ENCODE peak calls at places on chromosome 15, in nine cellular contexts. E, F, V, A, J, U, M, T and C are unnamed samples.

GRCh38 chr15:93086791-93087190 is 2.2 kb downstream of the RGMA start:
- DNase-seq in E (peak), F (no peak), V (no peak), A (no peak), J (no peak), U (no peak), M (no peak), T (no peak), C (no peak)

GRCh38 chr15:83282859-83283812 is 1.3 kb downstream of the BNC1 start:
- DNase-seq in E (peak), F (peak), V (peak), A (peak), J (no peak), U (peak), M (no peak), T (peak), C (peak)

GRCh38 chr15:29529043-29529442 is 259.4 kb upstream of the NSMCE3 start:
- DNase-seq in E (no peak), F (no peak), V (no peak), A (no peak), J (no peak), U (no peak), M (no peak), T (no peak), C (no peak)

GRCh38 chr15:39251413-39252197 is 329.3 kb upstream of the THBS1 start:
- DNase-seq in E (no peak), F (no peak), V (no peak), A (no peak), J (no peak), U (no peak), M (no peak), T (no peak), C (no peak)

GRCh38 chr15:29935296-29936020 is 113.2 kb upstream of the TJP1 start:
- DNase-seq in E (no peak), F (peak), V (no peak), A (no peak), J (no peak), U (no peak), M (no peak), T (no peak), C (no peak)

GRCh38 chr15:65087873-65088642 is 11.5 kb downstream of the KBTBD13 start:
- DNase-seq in E (peak), F (no peak), V (no peak), A (peak), J (peak), U (no peak), M (no peak), T (no peak), C (no peak)

GRCh38 chr15:58546635-58547627 is 115.1 kb downstream of the LIPC start:
- DNase-seq in E (peak), F (peak), V (peak), A (peak), J (no peak), U (peak), M (no peak), T (no peak), C (no peak)

GRCh38 chr15:72491768-72492167 is 17.6 kb downstream of the ARIH1 start:
- DNase-seq in E (no peak), F (peak), V (no peak), A (peak), J (no peak), U (no peak), M (no peak), T (no peak), C (no peak)

GRCh38 chr15:94749848-94750617 is 518.7 kb downstream of the MCTP2 start:
- DNase-seq in E (no peak), F (no peak), V (no peak), A (peak), J (no peak), U (no peak), M (no peak), T (no peak), C (no peak)

GRCh38 chr15:74314897-74315438 is 52.5 kb downstream of the CYP11A1 start:
- DNase-seq in E (peak), F (no peak), V (no peak), A (no peak), J (no peak), U (no peak), M (no peak), T (no peak), C (no peak)

GRCh38 chr15:51290720-51291119 is 47.7 kb downstream of the CYP19A1 start:
- DNase-seq in E (no peak), F (no peak), V (no peak), A (no peak), J (no peak), U (no peak), M (no peak), T (no peak), C (no peak)

GRCh38 chr15:52134502-52135144 is 22.0 kb upstream of the BCL2L10 start:
- DNase-seq in E (no peak), F (no peak), V (no peak), A (no peak), J (no peak), U (no peak), M (no peak), T (peak), C (no peak)

GRCh38 chr15:50058231-50058630 is 60.8 kb downstream of the ATP8B4 start:
- DNase-seq in E (no peak), F (peak), V (no peak), A (peak), J (no peak), U (no peak), M (no peak), T (no peak), C (no peak)

GRCh38 chr15:91528811-91529210 is 324.7 kb upstream of the SLCO3A1 start:
- DNase-seq in E (no peak), F (no peak), V (no peak), A (no peak), J (no peak), U (no peak), M (no peak), T (no peak), C (no peak)

GRCh38 chr15:23599053-23599452 is 33.6 kb downstream of the MKRN3 start:
- DNase-seq in E (no peak), F (no peak), V (no peak), A (no peak), J (no peak), U (no peak), M (no peak), T (no peak), C (no peak)

GRCh38 chr15:57951328-57951932 is 114.1 kb downstream of the ALDH1A2 start:
- DNase-seq in E (no peak), F (no peak), V (no peak), A (no peak), J (no peak), U (no peak), M (no peak), T (no peak), C (no peak)

GRCh38 chr15:88401972-88402656 is 65.1 kb downstream of the MRPL46 start:
- DNase-seq in E (no peak), F (no peak), V (no peak), A (no peak), J (no peak), U (no peak), M (peak), T (peak), C (no peak)

GRCh38 chr15:82538961-82539689 is 1.1 kb downstream of the RPS17 start:
- DNase-seq in E (no peak), F (peak), V (no peak), A (no peak), J (no peak), U (no peak), M (no peak), T (no peak), C (peak)

GRCh38 chr15:72758195-72758594 is 25.4 kb downstream of the ADPGK start:
- DNase-seq in E (no peak), F (peak), V (peak), A (peak), J (no peak), U (no peak), M (no peak), T (peak), C (no peak)

GRCh38 chr15:41504751-41505492 is 8.7 kb downstream of the LTK start:
- DNase-seq in E (no peak), F (no peak), V (no peak), A (no peak), J (no peak), U (no peak), M (no peak), T (no peak), C (no peak)

GRCh38 chr15:48925714-48926223 is 38.0 kb downstream of the SHC4 start:
- DNase-seq in E (no peak), F (peak), V (peak), A (peak), J (no peak), U (no peak), M (peak), T (peak), C (no peak)

GRCh38 chr15:49327927-49328326 is 95.1 kb upstream of the FGF7 start:
- DNase-seq in E (no peak), F (no peak), V (no peak), A (no peak), J (no peak), U (no peak), M (no peak), T (no peak), C (no peak)

GRCh38 chr15:98776607-98777281 is 128.4 kb downstream of the IGF1R start:
- DNase-seq in E (peak), F (peak), V (no peak), A (peak), J (no peak), U (peak), M (peak), T (peak), C (no peak)

GRCh38 chr15:60672400-60672799 is 193.5 kb upstream of the ICE2 start:
- DNase-seq in E (no peak), F (no peak), V (no peak), A (no peak), J (no peak), U (no peak), M (no peak), T (no peak), C (no peak)

GRCh38 chr15:73630030-73630429 is 3.2 kb downstream of the NPTN start:
- DNase-seq in E (no peak), F (no peak), V (no peak), A (no peak), J (no peak), U (no peak), M (no peak), T (no peak), C (no peak)

GRCh38 chr15:38461089-38461833 is 7.3 kb downstream of the FAM98B start:
- DNase-seq in E (no peak), F (peak), V (peak), A (peak), J (no peak), U (no peak), M (no peak), T (no peak), C (no peak)

GRCh38 chr15:98123297-98123696 is 162.8 kb downstream of the ARRDC4 start:
- DNase-seq in E (no peak), F (peak), V (no peak), A (no peak), J (no peak), U (no peak), M (no peak), T (no peak), C (no peak)

DNA sequence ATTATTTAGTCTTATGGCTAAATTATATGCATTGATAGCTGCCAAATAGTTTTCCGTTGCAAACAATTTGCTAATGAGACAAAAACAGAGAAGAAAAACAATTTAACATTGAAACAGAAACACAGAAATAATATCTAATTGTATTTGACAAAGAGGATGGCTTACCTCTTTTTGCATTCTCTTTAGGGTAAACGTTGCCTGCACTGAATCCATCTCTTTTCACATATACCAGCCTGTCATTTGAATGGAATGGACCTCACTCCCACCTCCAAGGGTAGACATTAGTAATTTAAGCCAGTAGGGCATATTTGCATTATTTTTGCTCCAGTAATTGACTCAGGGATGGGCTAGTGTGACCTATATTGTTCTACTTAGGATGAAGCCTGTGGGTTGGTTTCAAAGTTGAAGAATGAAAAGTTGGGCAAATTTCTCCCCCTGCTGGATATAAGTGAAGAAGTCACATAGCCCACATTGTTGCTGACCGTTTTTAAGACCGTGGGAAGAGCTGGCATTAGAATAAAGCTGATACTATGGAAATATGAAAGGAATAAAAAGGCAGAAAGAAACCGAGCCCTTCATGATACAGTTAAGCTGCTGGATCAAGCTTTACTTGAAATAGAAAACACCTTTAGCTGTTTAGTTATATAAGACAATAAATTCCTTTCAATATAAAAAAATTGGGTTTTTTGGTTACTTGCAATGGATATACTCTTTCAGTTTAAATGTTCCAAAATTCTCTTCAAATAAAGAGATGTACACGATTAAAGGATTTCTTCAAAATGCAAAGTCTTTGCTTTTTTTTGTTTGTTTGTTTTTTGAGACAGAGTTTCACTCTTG is 26.9 kb downstream of the PIERCE2 start:
- DNase-seq in E (no peak), F (peak), V (peak), A (peak), J (no peak), U (no peak), M (no peak), T (peak), C (no peak)
- TF ChIP-seq CTCF in E (peak), F (peak), V (peak), A (peak), J (no peak), U (peak), M (peak), T (peak), C (peak)

GRCh38 chr15:84981054-84981710 is 474 bp upstream of the PDE8A start:
- DNase-seq in E (peak), F (peak), V (peak), A (peak), J (peak), U (peak), M (peak), T (peak), C (peak)
- TF ChIP-seq CTCF in E (peak), F (no peak), V (no peak), A (no peak), J (no peak), U (peak), M (no peak), T (no peak), C (peak)

GRCh38 chr15:25947336-25948080 is 84.4 kb upstream of the ATP10A start:
- DNase-seq in E (no peak), F (peak), V (no peak), A (no peak), J (no peak), U (no peak), M (no peak), T (peak), C (peak)

GRCh38 chr15:25939122-25939521 is 76.0 kb upstream of the ATP10A start:
- DNase-seq in E (no peak), F (no peak), V (no peak), A (peak), J (no peak), U (no peak), M (no peak), T (no peak), C (no peak)

GRCh38 chr15:25943831-25944230 is 80.7 kb upstream of the ATP10A start:
- DNase-seq in E (no peak), F (no peak), V (no peak), A (no peak), J (no peak), U (no peak), M (no peak), T (no peak), C (no peak)

GRCh38 chr15:25946241-25946786 is 83.2 kb upstream of the ATP10A start:
- DNase-seq in E (no peak), F (no peak), V (no peak), A (no peak), J (no peak), U (no peak), M (no peak), T (no peak), C (no peak)

GRCh38 chr15:25944386-25944785 is 81.3 kb upstream of the ATP10A start:
- DNase-seq in E (no peak), F (no peak), V (no peak), A (no peak), J (no peak), U (no peak), M (no peak), T (no peak), C (no peak)
- TF ChIP-seq CTCF in E (no peak), F (no peak), V (no peak), A (no peak), J (no peak), U (no peak), M (no peak), T (no peak), C (no peak)

GRCh38 chr15:69059170-69059943 is 44.9 kb downstream of the NOX5 start:
- DNase-seq in E (peak), F (peak), V (peak), A (peak), J (peak), U (peak), M (peak), T (peak), C (peak)
- TF ChIP-seq CTCF in E (peak), F (peak), V (peak), A (peak), J (peak), U (peak), M (peak), T (peak), C (peak)

GRCh38 chr15:67382723-67383122 is 128.1 kb downstream of the IQCH start:
- DNase-seq in E (no peak), F (no peak), V (no peak), A (no peak), J (no peak), U (no peak), M (no peak), T (no peak), C (no peak)

GRCh38 chr15:67386947-67387346 is 132.4 kb downstream of the IQCH start:
- DNase-seq in E (no peak), F (no peak), V (no peak), A (no peak), J (no peak), U (no peak), M (no peak), T (no peak), C (no peak)

GRCh38 chr15:67384761-67385160 is 130.2 kb downstream of the IQCH start:
- DNase-seq in E (no peak), F (no peak), V (no peak), A (no peak), J (no peak), U (no peak), M (no peak), T (no peak), C (no peak)

GRCh38 chr15:67383903-67384302 is 129.3 kb downstream of the IQCH start:
- DNase-seq in E (no peak), F (peak), V (no peak), A (peak), J (no peak), U (no peak), M (no peak), T (no peak), C (no peak)

GRCh38 chr15:67385971-67386370 is 131.4 kb downstream of the IQCH start:
- DNase-seq in E (no peak), F (no peak), V (no peak), A (peak), J (no peak), U (no peak), M (no peak), T (no peak), C (no peak)
- TF ChIP-seq CTCF in E (no peak), F (peak), V (no peak), A (peak), J (no peak), U (no peak), M (no peak), T (peak), C (no peak)